ENCODE peak calls at places on chromosomes 12 and 14, in six cellular contexts. J is PC-3, E is GM18507, S is GM06990, P is mesenchymal stem cell, G is glomerular endothelial cell. C is an unnamed sample.

GRCh38 chr14:83342590-83342989 is 1808.9 kb upstream of the SEL1L start:
- DNase-seq in J (no peak), E (no peak), S (no peak), P (no peak), G (no peak), C (no peak)

GRCh38 chr14:51884086-51884927 is 23.9 kb downstream of the GNG2 start:
- DNase-seq in J (no peak), E (no peak), S (no peak), P (peak; percentile 86), G (no peak), C (no peak)

GRCh38 chr12:12333407-12333831 is 16.6 kb downstream of the MANSC1 start:
- DNase-seq in J (peak; percentile 85), E (no peak), S (no peak), P (no peak), G (no peak), C (no peak)

GRCh38 chr14:101061411-101062064 is 158.0 kb upstream of the RTL1 start:
- DNase-seq in J (no peak), E (no peak), S (no peak), P (no peak), G (no peak), C (no peak)

GRCh38 chr12:48767047-48767446 is 21.8 kb downstream of the ADCY6 start:
- DNase-seq in J (no peak), E (no peak), S (no peak), P (peak; percentile 24), G (no peak), C (no peak)

GRCh38 chr12:109582636-109583035 is 9.0 kb downstream of the MVK start:
- DNase-seq in J (peak; percentile 45), E (no peak), S (no peak), P (no peak), G (no peak), C (no peak)

GRCh38 chr12:19105468-19105867 is 24.1 kb upstream of the PLEKHA5 start:
- DNase-seq in J (no peak), E (no peak), S (no peak), P (no peak), G (no peak), C (no peak)

GRCh38 chr14:67491741-67492504 is 3.4 kb upstream of the TMEM229B start:
- DNase-seq in J (no peak), E (no peak), S (no peak), P (no peak), G (no peak), C (no peak)

GRCh38 chr12:122282066-122282465 is 15.8 kb upstream of the VPS33A start:
- DNase-seq in J (peak; percentile 85), E (no peak), S (no peak), P (peak; percentile 69), G (no peak), C (no peak)

GRCh38 chr12:53870122-53870521 is 68.5 kb upstream of the HOXC13 start:
- DNase-seq in J (no peak), E (no peak), S (no peak), P (no peak), G (no peak), C (no peak)

GRCh38 chr14:49986344-49987014 is 93.6 kb downstream of the ARF6 start:
- DNase-seq in J (no peak), E (no peak), S (no peak), P (peak; percentile 45), G (no peak), C (no peak)